ENCODE peak calls at places on chromosomes 11 and 22, in five cellular contexts. Z is NCI-H1436; A is activated CD4-positive, alpha-beta T cell treated with anti-CD3 and anti-CD28 coated beads, Interleukin-2, amount 50 U/mL, for 1 hour; W is Caki2; R is T-helper 17 cell. P is an unnamed sample.

GRCh38 chr11:69890476-69890875 is 71.3 kb upstream of the FGF3 start:
- DNase-seq in Z (no peak), A (no peak), W (no peak), R (no peak), P (no peak)

GRCh38 chr22:46796566-46797195 is 34.2 kb downstream of the TBC1D22A start:
- DNase-seq in Z (no peak), A (no peak), W (no peak), R (no peak), P (no peak)

GRCh38 chr22:36379593-36380361 is 8.0 kb downstream of the MYH9 start:
- DNase-seq in Z (no peak), A (peak), W (no peak), R (peak), P (no peak)

GRCh38 chr11:106624377-106624776 is 393.9 kb downstream of the GUCY1A2 start:
- DNase-seq in Z (no peak), A (no peak), W (no peak), R (no peak), P (peak)

GRCh38 chr11:67732045-67732787 is 57.8 kb upstream of the ALDH3B2 start:
- DNase-seq in Z (peak), A (peak), W (no peak), R (peak), P (no peak)

GRCh38 chr22:39212721-39213376 is 31.9 kb downstream of the PDGFB start:
- DNase-seq in Z (no peak), A (no peak), W (peak), R (no peak), P (no peak)

GRCh38 chr11:130675456-130675855 is 227.0 kb downstream of the ADAMTS15 start:
- DNase-seq in Z (no peak), A (no peak), W (no peak), R (no peak), P (no peak)

GRCh38 chr11:31799794-31800397 is 11.2 kb downstream of the PAX6 start:
- DNase-seq in Z (no peak), A (no peak), W (no peak), R (no peak), P (no peak)

GRCh38 chr11:134949716-134950115 is 537.7 kb upstream of the B3GAT1 start:
- DNase-seq in Z (no peak), A (no peak), W (no peak), R (no peak), P (no peak)

GRCh38 chr11:61833926-61834277 is 5.8 kb downstream of the FADS2 start:
- DNase-seq in Z (no peak), A (no peak), W (no peak), R (no peak), P (no peak)

GRCh38 chr22:47205081-47205491 is 442.6 kb downstream of the TBC1D22A start:
- DNase-seq in Z (no peak), A (no peak), W (no peak), R (no peak), P (no peak)

GRCh38 chr11:113840932-113841664 is 34.3 kb downstream of the USP28 start:
- DNase-seq in Z (no peak), A (no peak), W (no peak), R (no peak), P (no peak)

GRCh38 chr11:82883853-82884252 is 16.4 kb downstream of the PRCP start:
- DNase-seq in Z (no peak), A (no peak), W (no peak), R (no peak), P (no peak)

GRCh38 chr11:67528376-67528775 is 5.1 kb upstream of the CABP2 start:
- DNase-seq in Z (no peak), A (no peak), W (no peak), R (no peak), P (no peak)

GRCh38 chr22:30596886-30597285 is 5.2 kb upstream of the PES1 start:
- DNase-seq in Z (no peak), A (no peak), W (no peak), R (no peak), P (no peak)

GRCh38 chr11:60925685-60926267 is 1.5 kb downstream of the TMEM132A start:
- DNase-seq in Z (no peak), A (no peak), W (peak), R (no peak), P (no peak)

GRCh38 chr11:94519478-94520084 is 7.3 kb downstream of the C11orf97 start:
- DNase-seq in Z (no peak), A (no peak), W (no peak), R (no peak), P (peak)